ENCODE peak calls at places on chromosomes 12 and 14, in eight cellular contexts. One of them, this sample, is unnamed.
A peak's percentile ranks its signal among the peaks of the same experiment; 100 is the strongest.

GRCh38 chr12:1929241-1929984 is 11.0 kb upstream of the CACNA2D4 start:
- DNase-seq in right lobe of liver: peak; percentile 37
- DNase-seq in CD8-positive, alpha-beta memory T cell: no peak
- DNase-seq in left lung: no peak
- DNase-seq in endodermal cell: peak; percentile 27
- DNase-seq in activated CD8-positive, alpha-beta memory T cell treated with anti-CD3 and anti-CD28 coated beads for 4 hours: no peak
- DNase-seq in activated CD4-positive, alpha-beta T cell treated with anti-CD3 and anti-CD28 coated beads for 4 hours: no peak
- DNase-seq in M059J: no peak
- DNase-seq in this sample: no peak

GRCh38 chr12:30774599-30774998 is 19.8 kb upstream of the CAPRIN2 start:
- DNase-seq in right lobe of liver: no peak
- DNase-seq in CD8-positive, alpha-beta memory T cell: no peak
- DNase-seq in left lung: no peak
- DNase-seq in endodermal cell: no peak
- DNase-seq in activated CD8-positive, alpha-beta memory T cell treated with anti-CD3 and anti-CD28 coated beads for 4 hours: no peak
- DNase-seq in activated CD4-positive, alpha-beta T cell treated with anti-CD3 and anti-CD28 coated beads for 4 hours: no peak
- DNase-seq in M059J: no peak
- DNase-seq in this sample: no peak

GRCh38 chr12:79067977-79068376 is 203.4 kb downstream of the SYT1 start:
- DNase-seq in right lobe of liver: no peak
- DNase-seq in CD8-positive, alpha-beta memory T cell: no peak
- DNase-seq in left lung: no peak
- DNase-seq in endodermal cell: no peak
- DNase-seq in activated CD8-positive, alpha-beta memory T cell treated with anti-CD3 and anti-CD28 coated beads for 4 hours: no peak
- DNase-seq in activated CD4-positive, alpha-beta T cell treated with anti-CD3 and anti-CD28 coated beads for 4 hours: no peak
- DNase-seq in M059J: no peak
- DNase-seq in this sample: no peak

GRCh38 chr14:67410313-67410712 is 1.7 kb downstream of the PLEK2 start:
- DNase-seq in right lobe of liver: peak; percentile 50
- DNase-seq in CD8-positive, alpha-beta memory T cell: no peak
- DNase-seq in left lung: no peak
- DNase-seq in endodermal cell: no peak
- DNase-seq in activated CD8-positive, alpha-beta memory T cell treated with anti-CD3 and anti-CD28 coated beads for 4 hours: no peak
- DNase-seq in activated CD4-positive, alpha-beta T cell treated with anti-CD3 and anti-CD28 coated beads for 4 hours: no peak
- DNase-seq in M059J: no peak
- DNase-seq in this sample: no peak

GRCh38 chr14:88264116-88264515 is 59.0 kb downstream of the KCNK10 start:
- DNase-seq in right lobe of liver: no peak
- DNase-seq in CD8-positive, alpha-beta memory T cell: no peak
- DNase-seq in left lung: no peak
- DNase-seq in endodermal cell: no peak
- DNase-seq in activated CD8-positive, alpha-beta memory T cell treated with anti-CD3 and anti-CD28 coated beads for 4 hours: no peak
- DNase-seq in activated CD4-positive, alpha-beta T cell treated with anti-CD3 and anti-CD28 coated beads for 4 hours: no peak
- DNase-seq in M059J: no peak
- DNase-seq in this sample: no peak

GRCh38 chr14:33525626-33526025 is 425.2 kb downstream of the EGLN3 start:
- DNase-seq in right lobe of liver: no peak
- DNase-seq in CD8-positive, alpha-beta memory T cell: no peak
- DNase-seq in left lung: no peak
- DNase-seq in endodermal cell: no peak
- DNase-seq in activated CD8-positive, alpha-beta memory T cell treated with anti-CD3 and anti-CD28 coated beads for 4 hours: no peak
- DNase-seq in activated CD4-positive, alpha-beta T cell treated with anti-CD3 and anti-CD28 coated beads for 4 hours: no peak
- DNase-seq in M059J: no peak
- DNase-seq in this sample: no peak

GRCh38 chr12:104372048-104372720 is 68.6 kb downstream of the EID3 start:
- DNase-seq in right lobe of liver: no peak
- DNase-seq in CD8-positive, alpha-beta memory T cell: peak; percentile 2
- DNase-seq in left lung: no peak
- DNase-seq in endodermal cell: peak; percentile 50
- DNase-seq in activated CD8-positive, alpha-beta memory T cell treated with anti-CD3 and anti-CD28 coated beads for 4 hours: no peak
- DNase-seq in activated CD4-positive, alpha-beta T cell treated with anti-CD3 and anti-CD28 coated beads for 4 hours: no peak
- DNase-seq in M059J: peak; percentile 66
- DNase-seq in this sample: no peak

GRCh38 chr12:49665384-49665783 is 41.8 kb downstream of the FMNL3 start:
- DNase-seq in right lobe of liver: no peak
- DNase-seq in CD8-positive, alpha-beta memory T cell: no peak
- DNase-seq in left lung: no peak
- DNase-seq in endodermal cell: no peak
- DNase-seq in activated CD8-positive, alpha-beta memory T cell treated with anti-CD3 and anti-CD28 coated beads for 4 hours: no peak
- DNase-seq in activated CD4-positive, alpha-beta T cell treated with anti-CD3 and anti-CD28 coated beads for 4 hours: no peak
- DNase-seq in M059J: peak; percentile 26
- DNase-seq in this sample: no peak